ENCODE peak calls at places on chromosomes 12 and 14, in ten cellular contexts. C is hepatic stellate cell; E is D341Med; T is stimulated activated CD8-positive, alpha-beta memory T cell treated with anti-CD3 and anti-CD28 coated beads, Interleukin-15, amount 100 ng/mL, for 24 hours; Q is HCT116; G is SW 1271; V is AG04449; Y is fibroblast of gingiva; J is anterior cingulate cortex; O is iPS-NIHi11. X is an unnamed sample.

GRCh38 chr12:7141351-7142005 is 11.3 kb downstream of the CLSTN3 start:
- DNase-seq in G (no peak), J (no peak), Y (no peak), C (no peak), E (no peak), O (no peak), T (no peak), Q (no peak), V (no peak), X (no peak)

GRCh38 chr14:103422981-103423600 is 37.9 kb downstream of the MARK3 start:
- DNase-seq in Q (no peak), E (no peak), C (peak), Y (peak), J (no peak), V (no peak), O (no peak), G (no peak), T (no peak), X (no peak)

GRCh38 chr12:96219700-96220206 is 25.6 kb downstream of the ELK3 start:
- DNase-seq in J (no peak), C (peak), T (no peak), V (peak), G (peak), Y (peak), Q (peak), E (peak), O (peak), X (no peak)

GRCh38 chr14:33512201-33512600 is 438.7 kb downstream of the EGLN3 start:
- DNase-seq in O (no peak), E (no peak), Q (no peak), V (no peak), C (no peak), J (no peak), Y (peak), G (no peak), T (no peak), X (no peak)

GRCh38 chr12:27705263-27705662 is 5.4 kb upstream of the MRPS35 start:
- DNase-seq in J (no peak), O (no peak), T (no peak), Q (no peak), Y (no peak), C (no peak), V (no peak), E (no peak), G (no peak), X (no peak)

GRCh38 chr14:74856366-74856765 is 19.6 kb downstream of the PROX2 start:
- DNase-seq in E (no peak), Y (no peak), T (no peak), J (no peak), Q (no peak), C (no peak), G (no peak), O (no peak), V (no peak), X (no peak)

GRCh38 chr12:68317047-68317667 is 15.0 kb downstream of the MDM1 start:
- DNase-seq in V (no peak), E (peak), C (no peak), J (no peak), Q (peak), T (no peak), O (peak), Y (peak), G (no peak), X (no peak)

GRCh38 chr14:106083082-106083481 is 556.7 kb downstream of the TMEM121 start:
- DNase-seq in Q (no peak), O (no peak), Y (no peak), G (no peak), J (no peak), E (no peak), V (no peak), T (no peak), C (no peak), X (no peak)

GRCh38 chr12:47360771-47361388 is 281.1 kb upstream of the AMIGO2 start:
- DNase-seq in Y (no peak), Q (no peak), O (no peak), E (no peak), J (no peak), G (no peak), C (no peak), T (no peak), V (no peak), X (no peak)

GRCh38 chr12:78096909-78097597 is 266.4 kb downstream of the NAV3 start:
- DNase-seq in Q (no peak), C (peak), G (no peak), Y (peak), V (peak), T (no peak), O (no peak), E (peak), J (no peak), X (no peak)

GRCh38 chr12:68495666-68496065 is 115.0 kb upstream of the RAP1B start:
- DNase-seq in V (no peak), G (no peak), J (no peak), Q (no peak), E (no peak), T (no peak), Y (no peak), O (no peak), C (no peak), X (no peak)

GRCh38 chr12:15599266-15600037 is 189.7 kb downstream of the EPS8 start:
- DNase-seq in C (no peak), O (no peak), Q (no peak), G (no peak), E (no peak), J (no peak), T (no peak), Y (peak), V (no peak), X (no peak)

GRCh38 chr12:69739287-69740191 is 879 bp downstream of the RAB3IP start:
- DNase-seq in Q (peak), T (peak), E (peak), Y (peak), G (peak), V (no peak), O (peak), J (peak), C (peak), X (no peak)

GRCh38 chr12:32688786-32689185 is 9.7 kb downstream of the DNM1L start:
- DNase-seq in O (no peak), T (no peak), V (no peak), G (no peak), J (no peak), E (no peak), Y (no peak), C (no peak), Q (no peak), X (no peak)

GRCh38 chr12:112309797-112310196 is 72.4 kb downstream of the HECTD4 start:
- DNase-seq in C (peak), G (no peak), Y (no peak), V (no peak), E (no peak), T (no peak), O (no peak), J (no peak), Q (no peak), X (no peak)

X was measured in esophagus muscularis mucosa.